ENCODE peak calls at places on chromosome 7, in four cellular contexts. Z is adipocyte, U is H7, A is adrenal gland. M is an unnamed sample. For H3K27me3, the result is how much of the 10 kb centered on the place peaks cover.

GRCh38 chr7:12550956-12551355 is 19.6 kb upstream of the SCIN start:
- DNase-seq in Z (no peak), U (no peak), A (no peak), M (no peak)

GRCh38 chr7:123682690-123683089 is 27.0 kb downstream of the LMOD2 start:
- DNase-seq in Z (peak), U (peak), A (no peak), M (no peak)

GRCh38 chr7:369476-369980 is 79.6 kb downstream of the FOXL3 start:
- DNase-seq in Z (no peak), U (peak), A (no peak), M (peak)

GRCh38 chr7:20785211-20786048 is 1.3 kb downstream of the SP8 start:
- DNase-seq in Z (peak), U (peak), A (no peak), M (no peak)

GRCh38 chr7:140203556-140203955 is 26.8 kb upstream of the KDM7A start:
- DNase-seq in Z (no peak), U (no peak), A (no peak), M (no peak)

GRCh38 chr7:130473289-130473688 is 18.6 kb upstream of the MEST start:
- DNase-seq in Z (no peak), U (no peak), A (no peak), M (no peak)

GRCh38 chr7:151315038-151315655 is 26.5 kb upstream of the NUB1 start:
- DNase-seq in Z (peak), U (peak), A (peak), M (peak)

GRCh38 chr7:79241288-79242055 is 212.0 kb downstream of the MAGI2 start:
- DNase-seq in Z (peak), U (no peak), A (no peak), M (no peak)

GRCh38 chr7:91397099-91397498 is 132.9 kb downstream of the FZD1 start:
- DNase-seq in Z (no peak), U (no peak), A (no peak), M (no peak)

GRCh38 chr7:147756290-147756689 is 834.3 kb upstream of the C7orf33 start:
- DNase-seq in Z (no peak), U (no peak), A (no peak), M (no peak)

GRCh38 chr7:64686493-64687184 is 20.7 kb downstream of the ZNF107 start:
- DNase-seq in Z (no peak), U (no peak), A (no peak), M (no peak)

GRCh38 chr7:21642422-21642821 is 99.6 kb downstream of the DNAH11 start:
- DNase-seq in Z (no peak), U (peak), A (no peak), M (no peak)

GRCh38 chr7:31443457-31443856 is 70.4 kb upstream of the ITPRID1 start:
- DNase-seq in Z (peak), U (peak), A (no peak), M (no peak)

GRCh38 chr7:148856035-148856881 is 27.8 kb downstream of the EZH2 start:
- DNase-seq in Z (peak), U (peak), A (peak), M (peak)

GRCh38 chr7:30470783-30471182 is 7.8 kb downstream of the NOD1 start:
- DNase-seq in Z (peak), U (no peak), A (peak), M (peak)

GRCh38 chr7:98418271-98418635 is 17.4 kb upstream of the BAIAP2L1 start:
- DNase-seq in Z (no peak), U (no peak), A (no peak), M (no peak)

GRCh38 chr7:142739927-142740492 is 9.3 kb upstream of the PRSS1 start:
- DNase-seq in Z (no peak), U (no peak), A (no peak), M (no peak)

GRCh38 chr7:34057956-34058355 is 152.6 kb downstream of the BMPER start:
- DNase-seq in Z (peak), U (no peak), A (no peak), M (no peak)

GRCh38 chr7:46682841-46683624 is 762.0 kb upstream of the IGFBP3 start:
- DNase-seq in Z (peak), U (no peak), A (no peak), M (no peak)
- H3K27me3 ChIP-seq in Z (under half), U (under half), A (under half), M (under half)

GRCh38 chr7:113730309-113730955 is 188.4 kb downstream of the PPP1R3A start:
- DNase-seq in Z (peak), U (no peak), A (no peak), M (no peak)

DNA sequence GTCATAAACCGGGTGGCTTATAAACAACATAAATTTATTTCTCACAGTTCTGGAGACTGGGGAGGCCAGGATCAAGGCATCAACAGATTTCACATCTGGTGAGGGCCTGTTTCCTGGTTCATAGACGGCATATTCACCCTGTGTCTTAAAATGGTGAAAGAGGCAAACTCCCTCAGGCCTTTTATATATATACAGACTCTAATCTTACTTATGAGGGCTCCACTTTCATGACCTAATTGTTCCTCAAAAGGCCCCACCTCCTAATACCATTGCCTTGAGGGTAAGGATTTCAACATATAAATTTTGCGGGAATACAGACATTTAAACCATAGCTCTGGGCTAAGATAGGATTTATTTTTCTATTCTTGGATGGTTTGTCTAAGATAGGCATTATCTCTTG is 187.2 kb downstream of the PPP1R3A start:
- DNase-seq in Z (no peak), U (no peak), A (no peak), M (no peak)
- H3K27me3 ChIP-seq in Z (under half), U (under half), A (under half), M (under half)

GRCh38 chr7:157010588-157011332 is at the start of gene MNX1:
- DNase-seq in Z (no peak), U (peak), A (no peak), M (peak)
- H3K27me3 ChIP-seq in Z (half or more), U (half or more), A (half or more), M (under half)

DNA sequence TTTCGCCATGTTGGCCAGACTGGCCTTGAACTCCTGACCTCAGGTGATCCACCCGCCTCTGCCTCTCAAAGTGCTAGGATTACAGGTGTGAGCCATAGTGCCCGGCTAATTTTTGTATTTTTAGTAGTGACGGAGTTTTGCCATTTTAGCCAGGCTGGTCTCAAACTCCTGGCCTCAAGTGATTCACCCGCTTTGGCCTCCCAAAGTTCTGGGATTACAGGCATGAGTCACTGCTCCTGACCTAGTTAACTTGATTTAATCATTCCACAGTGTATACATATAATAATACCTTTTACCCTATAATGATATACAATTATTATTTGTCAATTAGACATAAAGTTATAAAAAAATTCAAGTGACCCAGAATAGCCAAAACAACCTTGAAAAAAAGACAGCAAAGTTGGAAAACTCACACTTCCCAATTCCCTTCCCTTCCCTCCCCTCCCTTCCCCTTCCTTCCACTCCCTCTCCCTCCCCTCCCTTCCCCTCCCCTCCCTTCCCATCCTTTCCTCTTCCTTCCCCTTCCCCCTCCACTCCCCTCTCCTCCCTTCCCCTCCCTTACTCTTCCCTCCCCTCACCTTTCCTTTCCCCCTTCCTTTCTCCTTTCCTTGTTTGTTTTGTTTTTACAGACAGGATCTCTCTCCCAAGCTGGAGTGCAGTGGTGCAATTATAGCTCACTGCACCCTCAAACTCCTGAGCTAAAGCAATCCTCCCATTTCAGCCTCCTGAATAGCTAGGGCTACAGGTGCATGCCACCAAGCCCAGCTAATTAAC is 14.8 kb upstream of the ZMIZ2 start:
- DNase-seq in Z (peak), U (no peak), A (no peak), M (no peak)
- H3K27me3 ChIP-seq in Z (under half), U (under half), A (under half), M (under half)

GRCh38 chr7:93146465-93147127 is 1.6 kb downstream of the SAMD9L start:
- DNase-seq in Z (no peak), U (no peak), A (no peak), M (no peak)

GRCh38 chr7:93147358-93147757 is 827 bp downstream of the SAMD9L start:
- DNase-seq in Z (peak), U (no peak), A (peak), M (peak)

GRCh38 chr7:93148135-93148534 is at the start of gene SAMD9L:
- DNase-seq in Z (peak), U (no peak), A (no peak), M (no peak)

GRCh38 chr7:93150200-93150835 is 2.1 kb upstream of the SAMD9L start:
- DNase-seq in Z (peak), U (no peak), A (no peak), M (no peak)

DNA sequence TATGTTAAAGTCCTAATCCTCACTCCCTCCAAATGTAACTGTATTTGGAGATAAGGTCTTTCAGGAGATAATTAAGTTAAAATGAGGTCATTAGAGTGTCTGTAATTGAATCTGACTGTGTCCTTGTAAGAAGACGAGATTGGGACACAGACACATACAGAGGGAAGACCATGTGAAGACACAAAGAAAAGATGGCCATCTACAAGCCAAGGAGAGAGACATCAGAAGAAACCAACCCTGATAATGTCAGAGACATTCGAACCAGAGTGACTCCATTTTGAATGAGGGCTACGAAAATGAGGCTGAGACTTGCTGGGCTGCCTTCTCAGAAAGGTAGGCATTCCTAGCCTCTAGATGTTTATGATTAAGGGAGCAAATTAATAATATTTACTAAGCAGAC is 542 bp upstream of the SAMD9L start:
- DNase-seq in Z (no peak), U (no peak), A (no peak), M (no peak)
- H3K27me3 ChIP-seq in Z (under half), U (under half), A (under half), M (under half)

DNA sequence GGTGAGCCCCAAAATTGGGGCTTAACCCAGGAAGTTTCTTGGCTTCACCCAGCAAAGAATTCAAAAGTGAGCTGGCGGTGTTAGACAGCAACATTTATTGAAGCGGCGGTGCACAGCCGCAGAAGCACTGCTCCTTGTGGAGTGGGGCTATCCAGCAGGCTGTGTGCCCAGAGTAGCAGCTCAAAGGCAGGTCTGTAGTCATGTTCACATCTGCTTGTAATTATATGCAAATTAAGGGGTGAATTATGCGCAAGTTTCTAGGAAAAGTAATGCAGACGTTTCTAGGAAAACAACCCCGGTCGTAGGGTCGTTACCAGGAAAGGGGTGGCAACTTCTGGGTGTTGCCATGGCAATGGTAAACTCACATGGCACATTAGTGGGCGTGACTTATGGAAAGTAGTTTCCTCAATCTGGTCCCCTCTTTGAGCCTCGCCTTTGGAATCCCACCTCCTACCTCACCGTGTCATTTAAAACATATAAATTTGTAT is 13.7 kb upstream of the KBTBD2 start:
- DNase-seq in Z (peak), U (peak), A (peak), M (peak)
- H3K27me3 ChIP-seq in Z (under half), U (under half), A (under half), M (under half)

M was measured in right cardiac atrium.